ENCODE peak calls at places on chromosome 2, in five cellular contexts. One of them, this sample, is unnamed.

GRCh38 chr2:235773188-235773928 is 279.5 kb downstream of the AGAP1 start:
- DNase-seq in IMR-90: no peak
- DNase-seq in stomach: no peak
- DNase-seq in Peyer's patch: no peak
- DNase-seq in right lobe of liver: no peak
- DNase-seq in this sample: no peak

GRCh38 chr2:240712121-240712520 is 20.5 kb downstream of the AQP12A start:
- DNase-seq in IMR-90: no peak
- DNase-seq in stomach: no peak
- DNase-seq in Peyer's patch: no peak
- DNase-seq in right lobe of liver: no peak
- DNase-seq in this sample: no peak

GRCh38 chr2:190267302-190267701 is 52.3 kb downstream of the HIBCH start:
- DNase-seq in IMR-90: peak; percentile 92
- DNase-seq in stomach: no peak
- DNase-seq in Peyer's patch: no peak
- DNase-seq in right lobe of liver: no peak
- DNase-seq in this sample: no peak

GRCh38 chr2:237618449-237618848 is 8.9 kb upstream of the LRRFIP1 start:
- DNase-seq in IMR-90: peak; percentile 87
- DNase-seq in stomach: no peak
- DNase-seq in Peyer's patch: no peak
- DNase-seq in right lobe of liver: no peak
- DNase-seq in this sample: no peak

GRCh38 chr2:101614127-101614759 is 83.3 kb upstream of the MAP4K4 start:
- DNase-seq in IMR-90: no peak
- DNase-seq in stomach: no peak
- DNase-seq in Peyer's patch: no peak
- DNase-seq in right lobe of liver: no peak
- DNase-seq in this sample: no peak

GRCh38 chr2:147294825-147295392 is 549.9 kb upstream of the ACVR2A start:
- DNase-seq in IMR-90: no peak
- DNase-seq in stomach: no peak
- DNase-seq in Peyer's patch: no peak
- DNase-seq in right lobe of liver: no peak
- DNase-seq in this sample: no peak

GRCh38 chr2:26077291-26077690 is 43.4 kb downstream of the RAB10 start:
- DNase-seq in IMR-90: no peak
- DNase-seq in stomach: no peak
- DNase-seq in Peyer's patch: no peak
- DNase-seq in right lobe of liver: no peak
- DNase-seq in this sample: no peak

GRCh38 chr2:73107211-73107926 is 5.4 kb downstream of the RAB11FIP5 start:
- DNase-seq in IMR-90: no peak
- DNase-seq in stomach: no peak
- DNase-seq in Peyer's patch: peak; percentile 46
- DNase-seq in right lobe of liver: no peak
- DNase-seq in this sample: no peak

GRCh38 chr2:44535376-44535775 is 173.6 kb downstream of the CAMKMT start:
- DNase-seq in IMR-90: no peak
- DNase-seq in stomach: no peak
- DNase-seq in Peyer's patch: no peak
- DNase-seq in right lobe of liver: no peak
- DNase-seq in this sample: no peak

GRCh38 chr2:24404582-24404981 is 44.2 kb upstream of the ITSN2 start:
- DNase-seq in IMR-90: peak; percentile 51
- DNase-seq in stomach: no peak
- DNase-seq in Peyer's patch: no peak
- DNase-seq in right lobe of liver: no peak
- DNase-seq in this sample: no peak

GRCh38 chr2:156399224-156399949 is 36.8 kb upstream of the GPD2 start:
- DNase-seq in IMR-90: peak; percentile 62
- DNase-seq in stomach: peak; percentile 39
- DNase-seq in Peyer's patch: no peak
- DNase-seq in right lobe of liver: peak; percentile 29
- DNase-seq in this sample: no peak

GRCh38 chr2:222483513-222484039 is 59.2 kb downstream of the SGPP2 start:
- DNase-seq in IMR-90: no peak
- DNase-seq in stomach: no peak
- DNase-seq in Peyer's patch: no peak
- DNase-seq in right lobe of liver: no peak
- DNase-seq in this sample: no peak

GRCh38 chr2:20643060-20643459 is 7.8 kb downstream of the HS1BP3 start:
- DNase-seq in IMR-90: no peak
- DNase-seq in stomach: no peak
- DNase-seq in Peyer's patch: no peak
- DNase-seq in right lobe of liver: no peak
- DNase-seq in this sample: no peak

GRCh38 chr2:239736358-239737143 is 288.6 kb downstream of the NDUFA10 start:
- DNase-seq in IMR-90: no peak
- DNase-seq in stomach: no peak
- DNase-seq in Peyer's patch: no peak
- DNase-seq in right lobe of liver: no peak
- DNase-seq in this sample: no peak

GRCh38 chr2:80102026-80102425 is 202.5 kb downstream of the LRRTM1 start:
- DNase-seq in IMR-90: peak; percentile 97
- DNase-seq in stomach: no peak
- DNase-seq in Peyer's patch: no peak
- DNase-seq in right lobe of liver: no peak
- DNase-seq in this sample: no peak

GRCh38 chr2:200617089-200618050 is 31.6 kb downstream of the AOX1 start:
- DNase-seq in IMR-90: no peak
- DNase-seq in stomach: no peak
- DNase-seq in Peyer's patch: no peak
- DNase-seq in right lobe of liver: no peak
- DNase-seq in this sample: no peak

GRCh38 chr2:10499911-10500521 is 51.9 kb upstream of the ODC1 start:
- DNase-seq in IMR-90: no peak
- DNase-seq in stomach: peak; percentile 24
- DNase-seq in Peyer's patch: peak; percentile 42
- DNase-seq in right lobe of liver: no peak
- DNase-seq in this sample: no peak

GRCh38 chr2:237967463-237967871 is 653 bp downstream of the UBE2F start:
- DNase-seq in IMR-90: no peak
- DNase-seq in stomach: peak; percentile 30
- DNase-seq in Peyer's patch: peak; percentile 56
- DNase-seq in right lobe of liver: peak; percentile 60
- DNase-seq in this sample: no peak

GRCh38 chr2:229852565-229852964 is 69.2 kb downstream of the TRIP12 start:
- DNase-seq in IMR-90: peak; percentile 87
- DNase-seq in stomach: no peak
- DNase-seq in Peyer's patch: peak; percentile 69
- DNase-seq in right lobe of liver: peak; percentile 28
- DNase-seq in this sample: peak; percentile 2

GRCh38 chr2:239882335-239882734 is 142.8 kb downstream of the NDUFA10 start:
- DNase-seq in IMR-90: no peak
- DNase-seq in stomach: peak; percentile 57
- DNase-seq in Peyer's patch: peak; percentile 81
- DNase-seq in right lobe of liver: peak; percentile 55
- DNase-seq in this sample: peak; percentile 13

GRCh38 chr2:75047189-75047812 is 88.9 kb downstream of the POLE4 start:
- DNase-seq in IMR-90: peak; percentile 79
- DNase-seq in stomach: no peak
- DNase-seq in Peyer's patch: no peak
- DNase-seq in right lobe of liver: no peak
- DNase-seq in this sample: no peak

GRCh38 chr2:208040199-208041171 is 15.2 kb upstream of the PLEKHM3 start:
- DNase-seq in IMR-90: peak; percentile 82
- DNase-seq in stomach: peak; percentile 72
- DNase-seq in Peyer's patch: peak; percentile 85
- DNase-seq in right lobe of liver: peak; percentile 40
- DNase-seq in this sample: peak; percentile 15

GRCh38 chr2:197805598-197806316 is 1.4 kb downstream of the PLCL1 start:
- DNase-seq in IMR-90: no peak
- DNase-seq in stomach: no peak
- DNase-seq in Peyer's patch: no peak
- DNase-seq in right lobe of liver: no peak
- DNase-seq in this sample: no peak

GRCh38 chr2:280655-281110 is 7.2 kb downstream of the ALKAL2 start:
- DNase-seq in IMR-90: no peak
- DNase-seq in stomach: no peak
- DNase-seq in Peyer's patch: no peak
- DNase-seq in right lobe of liver: no peak
- DNase-seq in this sample: no peak

GRCh38 chr2:167127135-167127534 is 238.9 kb downstream of the XIRP2 start:
- DNase-seq in IMR-90: peak; percentile 44
- DNase-seq in stomach: no peak
- DNase-seq in Peyer's patch: no peak
- DNase-seq in right lobe of liver: no peak
- DNase-seq in this sample: no peak

DNA sequence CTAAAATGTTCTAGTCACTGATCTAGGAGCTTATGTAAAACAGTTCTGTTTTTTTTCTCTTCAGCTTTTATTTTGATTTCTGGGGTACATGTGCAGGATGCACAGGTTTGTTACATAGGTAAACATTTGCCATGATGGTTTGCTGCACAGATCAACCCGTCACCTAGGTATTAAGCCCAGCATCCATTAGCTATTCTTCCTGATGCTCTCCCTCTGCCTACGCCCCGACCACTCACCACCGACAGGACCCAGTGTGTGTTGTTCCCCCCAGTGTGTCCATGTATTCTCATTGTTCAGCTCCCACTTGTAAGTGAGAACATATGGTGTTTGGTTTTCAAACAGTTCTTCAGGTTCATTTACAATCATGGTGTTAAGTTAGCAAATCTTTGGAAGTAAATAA is 84.8 kb upstream of the PROKR1 start:
- DNase-seq in IMR-90: no peak
- DNase-seq in stomach: no peak
- DNase-seq in Peyer's patch: no peak
- DNase-seq in right lobe of liver: no peak
- DNase-seq in this sample: no peak
- TF ChIP-seq POLR2A in IMR-90: no peak
- TF ChIP-seq POLR2A in stomach: no peak
- TF ChIP-seq POLR2A in Peyer's patch: no peak
- TF ChIP-seq POLR2A in right lobe of liver: no peak
- TF ChIP-seq POLR2A in this sample: no peak

GRCh38 chr2:217943379-217944321 is 59.1 kb downstream of the TNS1 start:
- DNase-seq in IMR-90: peak; percentile 58
- DNase-seq in stomach: peak; percentile 81
- DNase-seq in Peyer's patch: peak; percentile 68
- DNase-seq in right lobe of liver: peak; percentile 93
- DNase-seq in this sample: no peak
- H3K4me3 ChIP-seq in IMR-90: peak overlapping the region; percentile 63
- H3K4me3 ChIP-seq in stomach: peak overlapping the region; percentile 63
- H3K4me3 ChIP-seq in Peyer's patch: peak overlapping the region; percentile 30
- H3K4me3 ChIP-seq in right lobe of liver: peak overlapping the region; percentile 97
- H3K4me3 ChIP-seq in this sample: peak overlapping the region; percentile 57

GRCh38 chr2:27710176-27710575 is 46.5 kb downstream of the SLC4A1AP start:
- DNase-seq in IMR-90: no peak
- DNase-seq in stomach: no peak
- DNase-seq in Peyer's patch: no peak
- DNase-seq in right lobe of liver: no peak
- DNase-seq in this sample: no peak
- H3K9me3 ChIP-seq in IMR-90: no peaks in the 10 kb centered on the region
- H3K9me3 ChIP-seq in stomach: no peaks in the 10 kb centered on the region
- H3K9me3 ChIP-seq in Peyer's patch: no peaks in the 10 kb centered on the region
- H3K9me3 ChIP-seq in right lobe of liver: no peaks in the 10 kb centered on the region
- H3K9me3 ChIP-seq in this sample: no peaks in the 10 kb centered on the region

GRCh38 chr2:96819101-96819875 is 3.2 kb downstream of the CNNM3 start:
- DNase-seq in IMR-90: no peak
- DNase-seq in stomach: peak; percentile 89
- DNase-seq in Peyer's patch: peak; percentile 90
- DNase-seq in right lobe of liver: peak; percentile 82
- DNase-seq in this sample: no peak

GRCh38 chr2:96815326-96816126 is 542 bp upstream of the CNNM3 start:
- DNase-seq in IMR-90: peak; percentile 63
- DNase-seq in stomach: no peak
- DNase-seq in Peyer's patch: peak; percentile 56
- DNase-seq in right lobe of liver: peak; percentile 56
- DNase-seq in this sample: no peak

GRCh38 chr2:96816836-96817702 is 1.0 kb downstream of the CNNM3 start:
- DNase-seq in IMR-90: peak; percentile 27
- DNase-seq in stomach: no peak
- DNase-seq in Peyer's patch: no peak
- DNase-seq in right lobe of liver: no peak
- DNase-seq in this sample: no peak

GRCh38 chr2:96817882-96818281 is 1.8 kb downstream of the CNNM3 start:
- DNase-seq in IMR-90: no peak
- DNase-seq in stomach: no peak
- DNase-seq in Peyer's patch: no peak
- DNase-seq in right lobe of liver: no peak
- DNase-seq in this sample: no peak

GRCh38 chr2:96816127-96816835 is at the start of gene CNNM3:
- DNase-seq in IMR-90: peak; percentile 88
- DNase-seq in stomach: peak; percentile 98
- DNase-seq in Peyer's patch: peak; percentile 98
- DNase-seq in right lobe of liver: peak; percentile 99
- DNase-seq in this sample: peak; percentile 60
- TF ChIP-seq POLR2A in IMR-90: no peak
- TF ChIP-seq POLR2A in stomach: no peak
- TF ChIP-seq POLR2A in Peyer's patch: peak; percentile 86
- TF ChIP-seq POLR2A in right lobe of liver: peak; percentile 71
- TF ChIP-seq POLR2A in this sample: no peak

DNA sequence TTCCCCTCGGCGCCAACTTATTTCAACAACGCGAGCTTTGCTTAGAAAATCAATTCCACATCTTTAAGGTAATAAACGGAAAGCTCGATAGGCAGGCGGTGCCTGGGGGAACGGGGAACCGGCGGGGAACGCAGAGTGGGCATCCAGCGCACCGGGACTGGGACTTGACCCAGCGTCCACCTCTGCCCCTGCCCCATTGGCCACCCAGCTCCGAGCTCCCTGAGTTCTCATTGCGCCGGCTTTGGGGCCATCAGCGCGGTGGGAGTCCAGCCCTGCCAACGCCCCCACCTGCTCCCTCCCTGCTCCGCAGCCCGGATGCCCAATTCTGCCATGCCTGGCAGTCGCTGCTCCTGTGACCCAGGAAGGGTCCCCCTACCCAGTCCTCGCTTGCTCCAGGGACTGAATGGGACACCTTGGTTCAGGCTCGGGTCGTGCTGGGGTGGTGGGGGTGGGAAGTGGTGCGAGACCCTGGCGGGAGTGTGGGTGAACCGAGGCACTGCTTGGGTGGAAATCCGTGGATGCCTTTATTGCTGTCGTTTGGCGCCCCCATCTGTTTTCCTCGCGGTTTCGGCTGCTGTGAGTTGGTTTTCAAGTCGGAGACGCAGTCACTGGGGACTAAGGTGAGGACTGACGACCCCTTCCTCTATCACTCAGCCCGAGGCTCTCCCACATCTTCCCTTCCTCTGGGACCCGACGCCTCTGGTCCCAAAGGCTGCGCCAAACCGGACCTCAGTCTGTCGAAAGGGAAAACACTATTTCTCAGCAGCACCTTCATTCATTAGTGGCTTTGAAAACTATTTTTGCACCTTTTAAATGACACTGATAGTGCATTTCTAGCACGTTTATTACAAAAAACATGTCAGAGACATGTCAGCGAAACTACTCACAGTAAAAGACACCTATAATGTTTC is 2.4 kb upstream of the EVX2 start:
- DNase-seq in IMR-90: peak; percentile 34
- DNase-seq in stomach: peak; percentile 32
- DNase-seq in Peyer's patch: peak; percentile 61
- DNase-seq in right lobe of liver: no peak
- DNase-seq in this sample: no peak
- H3K4me3 ChIP-seq in IMR-90: no peak overlapping the region
- H3K4me3 ChIP-seq in stomach: no peak overlapping the region
- H3K4me3 ChIP-seq in Peyer's patch: no peak overlapping the region
- H3K4me3 ChIP-seq in right lobe of liver: no peak overlapping the region
- H3K4me3 ChIP-seq in this sample: no peak overlapping the region

GRCh38 chr2:89780318-89780717 is 1088.8 kb downstream of the RPIA start:
- DNase-seq in IMR-90: no peak
- DNase-seq in stomach: no peak
- DNase-seq in Peyer's patch: no peak
- DNase-seq in right lobe of liver: no peak
- DNase-seq in this sample: no peak

GRCh38 chr2:89775885-89776284 is 1084.4 kb downstream of the RPIA start:
- DNase-seq in IMR-90: no peak
- DNase-seq in stomach: no peak
- DNase-seq in Peyer's patch: no peak
- DNase-seq in right lobe of liver: no peak
- DNase-seq in this sample: no peak
- H3K9me3 ChIP-seq in IMR-90: peaks cover 48% of the 10 kb centered on the region
- H3K9me3 ChIP-seq in stomach: peaks cover 88% of the 10 kb centered on the region
- H3K9me3 ChIP-seq in Peyer's patch: no peaks in the 10 kb centered on the region
- H3K9me3 ChIP-seq in right lobe of liver: peaks cover 4% of the 10 kb centered on the region
- H3K9me3 ChIP-seq in this sample: peaks cover 81% of the 10 kb centered on the region

This sample was measured in esophagus squamous epithelium.